ENCODE peak calls at places on chromosomes 6 and 20, in eight cellular contexts. T, Z, P, O, V, X, A and I are unnamed samples.

GRCh38 chr6:106084973-106085686 is 1.0 kb upstream of the PRDM1 start:
- DNase-seq in T (no peak), Z (no peak), P (no peak), O (no peak), V (no peak), X (no peak), A (no peak), I (no peak)

GRCh38 chr6:37709932-37710565 is 12.4 kb upstream of the MDGA1 start:
- DNase-seq in T (no peak), Z (no peak), P (no peak), O (no peak), V (no peak), X (no peak), A (no peak), I (no peak)

GRCh38 chr20:51385941-51386530 is 156.5 kb downstream of the NFATC2 start:
- DNase-seq in T (peak), Z (no peak), P (peak), O (peak), V (peak), X (no peak), A (no peak), I (no peak)

GRCh38 chr6:113594726-113595125 is 262.4 kb upstream of the MARCKS start:
- DNase-seq in T (no peak), Z (no peak), P (no peak), O (no peak), V (no peak), X (no peak), A (no peak), I (no peak)

GRCh38 chr6:13708679-13709261 is 2.9 kb downstream of the RANBP9 start:
- DNase-seq in T (no peak), Z (no peak), P (no peak), O (no peak), V (no peak), X (no peak), A (no peak), I (no peak)

GRCh38 chr20:13863244-13863643 is 78.4 kb downstream of the NDUFAF5 start:
- DNase-seq in T (no peak), Z (no peak), P (no peak), O (no peak), V (no peak), X (no peak), A (no peak), I (no peak)

GRCh38 chr20:45173531-45173930 is 1.2 kb upstream of the PI3 start:
- DNase-seq in T (no peak), Z (no peak), P (no peak), O (no peak), V (no peak), X (no peak), A (no peak), I (no peak)

GRCh38 chr6:127102299-127102698 is 16.2 kb upstream of the RSPO3 start:
- DNase-seq in T (no peak), Z (peak), P (peak), O (no peak), V (no peak), X (no peak), A (no peak), I (peak)

GRCh38 chr6:56255370-56255769 is 8.0 kb upstream of the COL21A1 start:
- DNase-seq in T (no peak), Z (peak), P (no peak), O (no peak), V (no peak), X (no peak), A (no peak), I (no peak)

GRCh38 chr6:156509496-156509895 is 267.7 kb upstream of the ARID1B start:
- DNase-seq in T (no peak), Z (no peak), P (no peak), O (no peak), V (no peak), X (no peak), A (no peak), I (no peak)

GRCh38 chr20:43934833-43935232 is 20.2 kb downstream of the TOX2 start:
- DNase-seq in T (no peak), Z (no peak), P (no peak), O (no peak), V (no peak), X (no peak), A (no peak), I (no peak)

GRCh38 chr6:155349129-155349528 is 34.8 kb upstream of the TFB1M start:
- DNase-seq in T (no peak), Z (no peak), P (no peak), O (no peak), V (no peak), X (no peak), A (no peak), I (no peak)

GRCh38 chr6:43297644-43298564 is at the start of gene SLC22A7:
- DNase-seq in T (no peak), Z (no peak), P (no peak), O (no peak), V (no peak), X (peak), A (peak), I (no peak)

GRCh38 chr6:43823390-43823789 is 53.4 kb downstream of the VEGFA start:
- DNase-seq in T (no peak), Z (no peak), P (no peak), O (no peak), V (no peak), X (no peak), A (no peak), I (no peak)

GRCh38 chr6:121951918-121952379 is 447.5 kb upstream of the HSF2 start:
- DNase-seq in T (no peak), Z (peak), P (no peak), O (no peak), V (no peak), X (no peak), A (no peak), I (no peak)

GRCh38 chr6:41768545-41769308 is 11.0 kb downstream of the FRS3 start:
- DNase-seq in T (no peak), Z (no peak), P (no peak), O (no peak), V (no peak), X (no peak), A (no peak), I (no peak)

GRCh38 chr6:38169826-38170526 is 350.4 kb downstream of the ZFAND3 start:
- DNase-seq in T (no peak), Z (no peak), P (no peak), O (no peak), V (no peak), X (no peak), A (peak), I (no peak)

GRCh38 chr6:132052096-132052495 is 100.9 kb upstream of the CCN2 start:
- DNase-seq in T (no peak), Z (no peak), P (no peak), O (no peak), V (no peak), X (no peak), A (no peak), I (no peak)

GRCh38 chr20:37704955-37705354 is 11.1 kb downstream of the CTNNBL1 start:
- DNase-seq in T (no peak), Z (no peak), P (no peak), O (no peak), V (no peak), X (no peak), A (no peak), I (no peak)

GRCh38 chr6:3026811-3027626 is 27.3 kb downstream of the NQO2 start:
- DNase-seq in T (no peak), Z (no peak), P (no peak), O (no peak), V (peak), X (no peak), A (no peak), I (no peak)

GRCh38 chr20:32731882-32732266 is 11.4 kb downstream of the COMMD7 start:
- DNase-seq in T (no peak), Z (no peak), P (no peak), O (no peak), V (no peak), X (no peak), A (no peak), I (no peak)

GRCh38 chr20:56752274-56752673 is 123.2 kb downstream of the TFAP2C start:
- DNase-seq in T (no peak), Z (no peak), P (no peak), O (no peak), V (no peak), X (no peak), A (no peak), I (no peak)

GRCh38 chr6:16472349-16473069 is 234.1 kb downstream of the GMPR start:
- DNase-seq in T (peak), Z (no peak), P (peak), O (no peak), V (no peak), X (no peak), A (no peak), I (no peak)

GRCh38 chr20:14963262-14963663 is 625.9 kb upstream of the FLRT3 start:
- DNase-seq in T (no peak), Z (peak), P (peak), O (peak), V (no peak), X (no peak), A (no peak), I (no peak)

GRCh38 chr6:106112446-106112845 is 26.3 kb downstream of the PRDM1 start:
- DNase-seq in T (no peak), Z (no peak), P (no peak), O (no peak), V (no peak), X (no peak), A (no peak), I (no peak)

GRCh38 chr6:68778356-68779020 is 143.4 kb downstream of the ADGRB3 start:
- DNase-seq in T (peak), Z (peak), P (no peak), O (no peak), V (no peak), X (no peak), A (no peak), I (no peak)

GRCh38 chr20:22691369-22692118 is 107.2 kb upstream of the FOXA2 start:
- DNase-seq in T (peak), Z (no peak), P (peak), O (peak), V (peak), X (peak), A (no peak), I (no peak)

GRCh38 chr6:15495375-15495901 is 167.4 kb downstream of the DTNBP1 start:
- DNase-seq in T (peak), Z (no peak), P (no peak), O (no peak), V (no peak), X (peak), A (no peak), I (no peak)

GRCh38 chr6:42120895-42121865 is 21.2 kb downstream of the C6orf132 start:
- DNase-seq in T (no peak), Z (no peak), P (no peak), O (no peak), V (no peak), X (no peak), A (no peak), I (peak)

GRCh38 chr20:14687317-14687716 is 349.9 kb upstream of the FLRT3 start:
- DNase-seq in T (no peak), Z (no peak), P (no peak), O (no peak), V (no peak), X (no peak), A (no peak), I (no peak)

GRCh38 chr20:57659789-57660509 is 39.7 kb upstream of the ZBP1 start:
- DNase-seq in T (no peak), Z (no peak), P (no peak), O (no peak), V (peak), X (no peak), A (no peak), I (no peak)

GRCh38 chr6:1604991-1605821 is 4.5 kb upstream of the FOXC1 start:
- DNase-seq in T (no peak), Z (no peak), P (no peak), O (no peak), V (no peak), X (peak), A (no peak), I (no peak)

GRCh38 chr6:106778943-106779342 is 149.6 kb downstream of the QRSL1 start:
- DNase-seq in T (no peak), Z (no peak), P (no peak), O (no peak), V (no peak), X (no peak), A (no peak), I (no peak)

GRCh38 chr6:14397518-14397901 is 279.9 kb downstream of the CD83 start:
- DNase-seq in T (no peak), Z (no peak), P (no peak), O (no peak), V (no peak), X (no peak), A (no peak), I (no peak)

GRCh38 chr20:36384022-36384619 is 78.0 kb downstream of the DLGAP4 start:
- DNase-seq in T (peak), Z (no peak), P (no peak), O (peak), V (peak), X (no peak), A (peak), I (no peak)

GRCh38 chr6:161215193-161215592 is 58.7 kb downstream of the AGPAT4 start:
- DNase-seq in T (no peak), Z (peak), P (no peak), O (no peak), V (no peak), X (no peak), A (no peak), I (no peak)

DNA sequence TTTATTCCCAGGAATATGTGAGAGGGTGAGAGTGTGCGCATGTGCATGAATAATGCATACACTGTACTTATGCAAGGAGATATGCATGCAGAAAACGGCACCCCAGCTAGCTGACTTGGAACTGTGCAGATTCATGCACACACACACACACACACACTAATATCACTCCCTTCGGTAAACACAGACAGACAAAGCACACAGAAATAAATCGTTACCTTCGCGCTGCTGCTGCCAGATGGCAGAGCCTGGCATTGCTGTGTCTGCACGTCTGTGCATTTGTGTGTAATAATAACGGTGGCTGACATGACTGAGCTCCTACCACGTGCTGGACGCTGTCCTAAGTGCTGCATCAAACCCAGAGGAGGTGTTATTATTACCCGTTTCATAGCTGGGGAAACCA is 36.8 kb downstream of the PREX1 start:
- DNase-seq in T (no peak), Z (no peak), P (no peak), O (no peak), V (peak), X (no peak), A (peak), I (no peak)
- TF ChIP-seq CTCF in T (no peak), Z (peak), P (no peak), O (no peak), V (peak), X (no peak), A (no peak), I (no peak)

DNA sequence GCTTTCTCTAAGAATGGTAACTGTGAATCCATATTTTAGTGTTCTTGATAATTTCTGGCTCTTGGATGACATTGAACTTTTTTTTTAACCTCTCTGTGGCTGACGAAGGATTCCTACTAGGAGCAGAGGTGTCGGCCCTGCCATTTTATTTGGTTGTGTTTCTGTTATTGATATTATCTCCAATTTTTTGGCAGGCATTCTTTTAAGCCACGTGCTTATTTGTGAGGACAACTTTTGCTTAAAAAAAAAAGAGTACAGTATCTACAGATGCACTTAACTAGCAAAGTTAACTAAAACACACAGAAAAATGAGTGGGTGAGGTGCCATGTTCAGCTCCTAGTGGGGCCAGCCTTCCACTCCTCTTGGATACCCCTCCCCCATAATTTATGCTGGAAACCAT is 1.1 kb downstream of the FANCE start:
- DNase-seq in T (no peak), Z (no peak), P (no peak), O (no peak), V (no peak), X (no peak), A (no peak), I (no peak)
- H3K4me3 ChIP-seq in T (peak), Z (peak), P (peak), O (peak), V (no peak), X (peak), A (peak), I (no peak)

GRCh38 chr6:147881432-147881831 is 372.9 kb downstream of the SAMD5 start:
- DNase-seq in T (no peak), Z (no peak), P (no peak), O (no peak), V (no peak), X (no peak), A (no peak), I (no peak)
- TF ChIP-seq CTCF in T (no peak), Z (no peak), P (no peak), O (no peak), V (no peak), X (no peak), A (no peak), I (no peak)

DNA sequence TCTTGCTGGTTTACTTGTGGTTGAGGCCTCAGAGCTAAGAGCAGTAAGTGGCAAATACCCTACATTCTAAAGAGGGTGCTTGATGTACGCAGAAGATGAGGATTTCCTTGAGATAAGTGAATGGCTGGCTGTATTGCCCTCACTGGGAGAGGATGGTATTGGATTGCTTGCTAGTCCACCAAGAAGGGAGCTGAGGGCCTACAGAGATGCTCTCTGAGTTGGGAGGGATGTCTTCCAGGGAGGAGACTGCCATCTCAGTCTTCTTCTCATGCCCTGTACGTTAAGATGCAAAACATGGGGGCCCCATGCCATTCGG is 669.1 kb downstream of the UTRN start:
- DNase-seq in T (no peak), Z (no peak), P (no peak), O (no peak), V (no peak), X (no peak), A (no peak), I (no peak)
- H3K4me3 ChIP-seq in T (no peak), Z (no peak), P (no peak), O (no peak), V (no peak), X (no peak), A (no peak), I (no peak)

GRCh38 chr20:25223179-25223661 is 24.7 kb upstream of the PYGB start:
- DNase-seq in T (no peak), Z (peak), P (peak), O (peak), V (no peak), X (no peak), A (no peak), I (no peak)
- TF ChIP-seq CTCF in T (peak), Z (peak), P (peak), O (peak), V (no peak), X (no peak), A (no peak), I (peak)

GRCh38 chr6:39339557-39340555 is 17.4 kb upstream of the KCNK16 start:
- DNase-seq in T (peak), Z (peak), P (no peak), O (no peak), V (no peak), X (no peak), A (no peak), I (no peak)

GRCh38 chr6:39341352-39341751 is 18.9 kb upstream of the KCNK16 start:
- DNase-seq in T (no peak), Z (no peak), P (no peak), O (no peak), V (no peak), X (no peak), A (no peak), I (no peak)

GRCh38 chr6:39343461-39343870 is 21.0 kb upstream of the KCNK16 start:
- DNase-seq in T (no peak), Z (no peak), P (no peak), O (no peak), V (no peak), X (no peak), A (no peak), I (no peak)

GRCh38 chr6:39342692-39343460 is 20.4 kb upstream of the KCNK16 start:
- DNase-seq in T (no peak), Z (no peak), P (no peak), O (no peak), V (no peak), X (no peak), A (no peak), I (no peak)

DNA sequence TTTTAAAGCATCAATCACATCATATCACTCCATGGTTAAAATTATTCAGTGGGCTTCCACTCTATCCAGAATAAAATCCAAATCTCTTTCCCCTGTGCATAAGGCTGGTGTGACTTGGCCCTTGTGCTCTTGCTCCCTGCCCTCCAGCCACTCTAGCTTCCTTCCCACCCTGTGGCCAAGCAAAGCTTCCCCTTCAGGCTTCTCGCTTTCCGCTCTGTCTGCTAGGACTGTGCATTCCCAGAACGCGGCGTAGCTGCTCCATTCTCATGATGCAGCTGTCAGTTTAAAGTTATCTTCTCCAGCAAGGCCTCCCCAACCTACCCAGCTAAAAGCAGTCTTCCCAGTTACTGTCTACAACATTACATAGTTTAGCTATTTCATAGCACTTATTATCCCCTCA is 19.4 kb upstream of the KCNK16 start:
- DNase-seq in T (no peak), Z (no peak), P (no peak), O (no peak), V (no peak), X (no peak), A (no peak), I (no peak)
- H3K4me3 ChIP-seq in T (no peak), Z (no peak), P (no peak), O (no peak), V (no peak), X (no peak), A (no peak), I (no peak)